ENCODE peak calls at places on chromosomes 11 and 22, in ten cellular contexts. One of them, this sample, is unnamed.
A peak's percentile ranks its signal among the peaks of the same experiment; 100 is the strongest.

GRCh38 chr22:26800858-26801257 is 143.5 kb downstream of the MIAT start:
- DNase-seq in A549: peak; percentile 44
- DNase-seq in GM12878: no peak
- DNase-seq in testis: no peak
- DNase-seq in stomach: no peak
- DNase-seq in HCT116: no peak
- DNase-seq in heart left ventricle: no peak
- DNase-seq in ovary: no peak
- DNase-seq in transverse colon: no peak
- DNase-seq in H1: peak; percentile 79
- DNase-seq in this sample: no peak

GRCh38 chr11:17515443-17516176 is 28.6 kb downstream of the USH1C start:
- DNase-seq in HCT116: no peak
- DNase-seq in stomach: no peak
- DNase-seq in H1: no peak
- DNase-seq in heart left ventricle: no peak
- DNase-seq in GM12878: no peak
- DNase-seq in A549: no peak
- DNase-seq in ovary: no peak
- DNase-seq in testis: no peak
- DNase-seq in transverse colon: no peak
- DNase-seq in this sample: no peak

GRCh38 chr22:25762147-25762546 is 20.2 kb downstream of the MYO18B start:
- DNase-seq in HCT116: no peak
- DNase-seq in GM12878: no peak
- DNase-seq in H1: no peak
- DNase-seq in heart left ventricle: no peak
- DNase-seq in transverse colon: no peak
- DNase-seq in ovary: no peak
- DNase-seq in stomach: no peak
- DNase-seq in testis: no peak
- DNase-seq in A549: no peak
- DNase-seq in this sample: no peak

GRCh38 chr11:2807801-2808241 is 77.8 kb downstream of the CDKN1C start:
- DNase-seq in stomach: peak; percentile 25
- DNase-seq in A549: no peak
- DNase-seq in transverse colon: peak; percentile 7
- DNase-seq in heart left ventricle: peak; percentile 7
- DNase-seq in GM12878: no peak
- DNase-seq in testis: peak; percentile 5
- DNase-seq in HCT116: no peak
- DNase-seq in ovary: peak; percentile 62
- DNase-seq in H1: no peak
- DNase-seq in this sample: peak; percentile 43

GRCh38 chr11:2886191-2886894 is 768 bp upstream of the CDKN1C start:
- DNase-seq in HCT116: no peak
- DNase-seq in ovary: peak; percentile 83
- DNase-seq in A549: no peak
- DNase-seq in transverse colon: no peak
- DNase-seq in heart left ventricle: peak; percentile 48
- DNase-seq in stomach: no peak
- DNase-seq in H1: peak; percentile 80
- DNase-seq in GM12878: no peak
- DNase-seq in testis: no peak
- DNase-seq in this sample: no peak

GRCh38 chr11:72091292-72091691 is 10.6 kb downstream of the LRRC51 start:
- DNase-seq in stomach: peak; percentile 71
- DNase-seq in H1: peak; percentile 89
- DNase-seq in A549: peak; percentile 67
- DNase-seq in GM12878: no peak
- DNase-seq in ovary: peak; percentile 70
- DNase-seq in testis: peak; percentile 86
- DNase-seq in transverse colon: peak; percentile 82
- DNase-seq in HCT116: no peak
- DNase-seq in heart left ventricle: peak; percentile 75
- DNase-seq in this sample: peak; percentile 73

GRCh38 chr11:122394326-122394725 is 261.2 kb upstream of the UBASH3B start:
- DNase-seq in A549: no peak
- DNase-seq in transverse colon: no peak
- DNase-seq in testis: no peak
- DNase-seq in ovary: no peak
- DNase-seq in H1: no peak
- DNase-seq in stomach: no peak
- DNase-seq in HCT116: no peak
- DNase-seq in heart left ventricle: no peak
- DNase-seq in GM12878: no peak
- DNase-seq in this sample: no peak

GRCh38 chr22:24494535-24495364 is at the start of gene UPB1:
- DNase-seq in transverse colon: no peak
- DNase-seq in GM12878: no peak
- DNase-seq in HCT116: no peak
- DNase-seq in ovary: no peak
- DNase-seq in heart left ventricle: no peak
- DNase-seq in A549: no peak
- DNase-seq in stomach: no peak
- DNase-seq in H1: peak; percentile 70
- DNase-seq in testis: peak; percentile 71
- DNase-seq in this sample: peak; percentile 55

GRCh38 chr22:48979482-48979881 is 848.2 kb downstream of the BRD1 start:
- DNase-seq in H1: no peak
- DNase-seq in heart left ventricle: no peak
- DNase-seq in A549: peak; percentile 21
- DNase-seq in testis: no peak
- DNase-seq in stomach: no peak
- DNase-seq in GM12878: no peak
- DNase-seq in ovary: no peak
- DNase-seq in HCT116: peak; percentile 26
- DNase-seq in transverse colon: no peak
- DNase-seq in this sample: no peak

GRCh38 chr11:2781413-2782274 is 81.8 kb upstream of the KCNQ1OT1 start:
- DNase-seq in transverse colon: peak; percentile 7
- DNase-seq in HCT116: no peak
- DNase-seq in GM12878: no peak
- DNase-seq in heart left ventricle: peak; percentile 21
- DNase-seq in stomach: peak; percentile 55
- DNase-seq in testis: peak; percentile 11
- DNase-seq in ovary: peak; percentile 38
- DNase-seq in H1: peak; percentile 42
- DNase-seq in A549: no peak
- DNase-seq in this sample: peak; percentile 39

GRCh38 chr22:48675141-48675827 is 1152.4 kb downstream of the BRD1 start:
- DNase-seq in A549: no peak
- DNase-seq in ovary: no peak
- DNase-seq in transverse colon: no peak
- DNase-seq in H1: no peak
- DNase-seq in HCT116: no peak
- DNase-seq in stomach: no peak
- DNase-seq in heart left ventricle: no peak
- DNase-seq in testis: no peak
- DNase-seq in GM12878: no peak
- DNase-seq in this sample: no peak

GRCh38 chr22:50701428-50702154 is 29.0 kb downstream of the SHANK3 start:
- DNase-seq in testis: no peak
- DNase-seq in GM12878: no peak
- DNase-seq in ovary: peak; percentile 3
- DNase-seq in H1: no peak
- DNase-seq in heart left ventricle: no peak
- DNase-seq in HCT116: no peak
- DNase-seq in transverse colon: no peak
- DNase-seq in stomach: no peak
- DNase-seq in A549: no peak
- DNase-seq in this sample: no peak

GRCh38 chr22:42399315-42400271 is 32.6 kb downstream of the NFAM1 start:
- DNase-seq in heart left ventricle: no peak
- DNase-seq in ovary: no peak
- DNase-seq in stomach: peak; percentile 30
- DNase-seq in GM12878: no peak
- DNase-seq in HCT116: no peak
- DNase-seq in transverse colon: peak; percentile 40
- DNase-seq in H1: no peak
- DNase-seq in testis: peak; percentile 43
- DNase-seq in A549: no peak
- DNase-seq in this sample: peak; percentile 75

GRCh38 chr22:43992331-43992821 is 31.7 kb upstream of the PARVB start:
- DNase-seq in stomach: no peak
- DNase-seq in GM12878: no peak
- DNase-seq in H1: no peak
- DNase-seq in testis: no peak
- DNase-seq in ovary: no peak
- DNase-seq in A549: no peak
- DNase-seq in HCT116: no peak
- DNase-seq in heart left ventricle: no peak
- DNase-seq in transverse colon: no peak
- DNase-seq in this sample: no peak

GRCh38 chr11:113446112-113446511 is 29.1 kb downstream of the DRD2 start:
- DNase-seq in H1: no peak
- DNase-seq in ovary: no peak
- DNase-seq in stomach: no peak
- DNase-seq in HCT116: no peak
- DNase-seq in testis: no peak
- DNase-seq in transverse colon: no peak
- DNase-seq in A549: no peak
- DNase-seq in heart left ventricle: no peak
- DNase-seq in GM12878: no peak
- DNase-seq in this sample: no peak
- H3K27ac ChIP-seq in H1: no peak overlapping the region
- H3K27ac ChIP-seq in ovary: no peak overlapping the region
- H3K27ac ChIP-seq in stomach: no peak overlapping the region
- H3K27ac ChIP-seq in HCT116: no peak overlapping the region
- H3K27ac ChIP-seq in testis: no peak overlapping the region
- H3K27ac ChIP-seq in transverse colon: no peak overlapping the region
- H3K27ac ChIP-seq in A549: no peak overlapping the region
- H3K27ac ChIP-seq in heart left ventricle: no peak overlapping the region
- H3K27ac ChIP-seq in GM12878: no peak overlapping the region
- H3K27ac ChIP-seq in this sample: no peak overlapping the region

GRCh38 chr22:38489561-38490133 is 16.5 kb downstream of the DDX17 start:
- DNase-seq in stomach: no peak
- DNase-seq in transverse colon: no peak
- DNase-seq in H1: no peak
- DNase-seq in A549: no peak
- DNase-seq in heart left ventricle: no peak
- DNase-seq in ovary: no peak
- DNase-seq in HCT116: no peak
- DNase-seq in GM12878: no peak
- DNase-seq in testis: no peak
- DNase-seq in this sample: peak; percentile 7
- TF ChIP-seq POLR2A in stomach: no peak
- TF ChIP-seq POLR2A in transverse colon: no peak
- TF ChIP-seq POLR2A in H1: peak; percentile 49
- TF ChIP-seq POLR2A in A549: no peak
- TF ChIP-seq POLR2A in heart left ventricle: no peak
- TF ChIP-seq POLR2A in ovary: no peak
- TF ChIP-seq POLR2A in HCT116: no peak
- TF ChIP-seq POLR2A in GM12878: peak; percentile 41
- TF ChIP-seq POLR2A in testis: no peak
- TF ChIP-seq POLR2A in this sample: no peak

GRCh38 chr11:103904324-103904667 is 132.1 kb upstream of the DDI1 start:
- DNase-seq in A549: no peak
- DNase-seq in testis: no peak
- DNase-seq in ovary: no peak
- DNase-seq in transverse colon: no peak
- DNase-seq in heart left ventricle: no peak
- DNase-seq in stomach: no peak
- DNase-seq in H1: no peak
- DNase-seq in HCT116: no peak
- DNase-seq in GM12878: peak; percentile 73
- DNase-seq in this sample: no peak

GRCh38 chr11:103907548-103908455 is 128.6 kb upstream of the DDI1 start:
- DNase-seq in stomach: no peak
- DNase-seq in ovary: no peak
- DNase-seq in GM12878: no peak
- DNase-seq in testis: no peak
- DNase-seq in heart left ventricle: no peak
- DNase-seq in H1: no peak
- DNase-seq in HCT116: no peak
- DNase-seq in A549: no peak
- DNase-seq in transverse colon: no peak
- DNase-seq in this sample: no peak

GRCh38 chr11:103906291-103906850 is 130.1 kb upstream of the DDI1 start:
- DNase-seq in transverse colon: no peak
- DNase-seq in testis: no peak
- DNase-seq in GM12878: no peak
- DNase-seq in H1: no peak
- DNase-seq in HCT116: no peak
- DNase-seq in ovary: no peak
- DNase-seq in stomach: no peak
- DNase-seq in A549: no peak
- DNase-seq in heart left ventricle: no peak
- DNase-seq in this sample: no peak

GRCh38 chr11:103903621-103904323 is 132.7 kb upstream of the DDI1 start:
- DNase-seq in GM12878: no peak
- DNase-seq in A549: no peak
- DNase-seq in ovary: no peak
- DNase-seq in HCT116: no peak
- DNase-seq in H1: no peak
- DNase-seq in heart left ventricle: no peak
- DNase-seq in testis: no peak
- DNase-seq in transverse colon: no peak
- DNase-seq in stomach: no peak
- DNase-seq in this sample: peak; percentile 29

DNA sequence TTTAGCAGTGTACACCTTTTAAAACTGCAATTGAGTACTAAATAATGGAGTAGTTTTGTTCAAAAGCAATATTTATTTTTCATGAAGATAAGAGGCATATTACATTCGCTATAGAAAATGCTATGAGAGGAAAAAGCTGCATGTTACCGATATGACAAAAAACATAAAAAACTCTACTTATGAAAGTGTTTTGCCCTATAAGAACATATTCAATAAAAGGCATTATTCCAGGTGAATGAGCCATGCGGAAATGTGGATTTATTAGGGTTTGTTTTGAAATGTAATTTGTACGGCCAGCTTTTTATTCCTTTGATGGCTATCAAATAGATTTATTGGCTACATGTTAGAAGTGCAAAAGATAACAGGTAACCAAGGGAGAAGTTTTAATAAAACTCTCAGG is 129.3 kb upstream of the DDI1 start:
- DNase-seq in testis: no peak
- DNase-seq in ovary: no peak
- DNase-seq in H1: no peak
- DNase-seq in heart left ventricle: no peak
- DNase-seq in stomach: no peak
- DNase-seq in transverse colon: no peak
- DNase-seq in GM12878: no peak
- DNase-seq in HCT116: no peak
- DNase-seq in A549: no peak
- DNase-seq in this sample: no peak
- H3K4me1 ChIP-seq in testis: no peaks in the 10 kb centered on the region
- H3K4me1 ChIP-seq in ovary: peaks cover 2% of the 10 kb centered on the region
- H3K4me1 ChIP-seq in H1: no peaks in the 10 kb centered on the region
- H3K4me1 ChIP-seq in heart left ventricle: no peaks in the 10 kb centered on the region
- H3K4me1 ChIP-seq in stomach: peaks cover 5% of the 10 kb centered on the region
- H3K4me1 ChIP-seq in transverse colon: no peaks in the 10 kb centered on the region
- H3K4me1 ChIP-seq in GM12878: peaks cover 31% of the 10 kb centered on the region
- H3K4me1 ChIP-seq in HCT116: no peaks in the 10 kb centered on the region
- H3K4me1 ChIP-seq in A549: peaks cover 10% of the 10 kb centered on the region
- H3K4me1 ChIP-seq in this sample: no peaks in the 10 kb centered on the region

DNA sequence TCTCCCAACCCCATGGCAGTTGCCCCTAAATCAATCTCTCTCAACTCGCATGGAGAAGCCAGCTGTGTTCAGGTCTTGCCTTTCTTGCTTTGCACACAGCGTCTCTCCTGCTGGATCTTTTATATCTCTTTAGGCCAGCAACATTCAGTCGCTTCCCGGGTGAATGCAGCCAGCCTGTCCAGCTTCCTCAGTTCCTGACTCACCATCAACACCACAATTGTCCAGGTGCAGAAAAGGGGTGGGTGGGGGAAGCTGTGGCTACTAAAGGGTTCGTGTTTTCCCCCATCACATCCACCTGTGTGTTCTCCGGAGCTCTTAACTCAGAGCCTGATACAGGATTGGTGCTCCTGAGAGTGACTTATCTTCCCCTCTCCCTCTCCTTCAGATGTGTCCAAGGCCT is 116.5 kb downstream of the HIPK3 start:
- DNase-seq in heart left ventricle: no peak
- DNase-seq in H1: no peak
- DNase-seq in HCT116: no peak
- DNase-seq in transverse colon: no peak
- DNase-seq in ovary: no peak
- DNase-seq in A549: no peak
- DNase-seq in testis: no peak
- DNase-seq in GM12878: no peak
- DNase-seq in stomach: no peak
- DNase-seq in this sample: no peak
- H3K27ac ChIP-seq in heart left ventricle: no peak overlapping the region
- H3K27ac ChIP-seq in H1: no peak overlapping the region
- H3K27ac ChIP-seq in HCT116: no peak overlapping the region
- H3K27ac ChIP-seq in transverse colon: no peak overlapping the region
- H3K27ac ChIP-seq in ovary: no peak overlapping the region
- H3K27ac ChIP-seq in A549: no peak overlapping the region
- H3K27ac ChIP-seq in testis: no peak overlapping the region
- H3K27ac ChIP-seq in GM12878: no peak overlapping the region
- H3K27ac ChIP-seq in stomach: no peak overlapping the region
- H3K27ac ChIP-seq in this sample: no peak overlapping the region

This sample was measured in Peyer's patch.